ENCODE peak calls at places on chromosomes 2 and 18, in four cellular contexts. P is GM12878, S is HepG2, A is K562. I is an unnamed sample.

GRCh38 chr18:79584491-79585394 is 94.9 kb upstream of the CTDP1 start:
- DNase-seq in S (no peak), A (no peak), P (no peak), I (no peak)

GRCh38 chr18:46916551-46917107 is 678 bp downstream of the PIAS2 start:
- DNase-seq in P (no peak), A (no peak), S (peak; percentile 17), I (no peak)

GRCh38 chr2:98617149-98617548 is 8.8 kb downstream of the UNC50 start:
- DNase-seq in S (no peak), A (no peak), P (no peak), I (no peak)

GRCh38 chr18:43279015-43279758 is 1.9 kb upstream of the SYT4 start:
- DNase-seq in A (no peak), S (peak; percentile 31), P (no peak), I (peak; percentile 10)

GRCh38 chr2:34368304-34368703 is 769.2 kb upstream of the FAM98A start:
- DNase-seq in P (no peak), S (no peak), A (no peak), I (peak; percentile 12)

GRCh38 chr2:74516070-74516633 is 1.9 kb downstream of the TLX2 start:
- DNase-seq in A (no peak), P (no peak), S (no peak), I (peak; percentile 93)

GRCh38 chr2:132542953-132543569 is 126.5 kb downstream of the GPR39 start:
- DNase-seq in P (no peak), A (no peak), S (no peak), I (no peak)

GRCh38 chr2:15919716-15920444 is 20.5 kb upstream of the MYCN start:
- DNase-seq in A (no peak), S (no peak), P (no peak), I (no peak)

GRCh38 chr2:21787931-21788330 is 664.2 kb downstream of the TDRD15 start:
- DNase-seq in A (no peak), P (no peak), S (no peak), I (no peak)

GRCh38 chr2:195612515-195613495 is 44.2 kb upstream of the SLC39A10 start:
- DNase-seq in A (no peak), S (peak; percentile 57), P (no peak), I (peak; percentile 70)

GRCh38 chr2:154556146-154556545 is 142.3 kb upstream of the KCNJ3 start:
- DNase-seq in P (no peak), A (no peak), S (no peak), I (no peak)

GRCh38 chr2:169362346-169363026 is at the start of gene LRP2:
- DNase-seq in S (peak; percentile 15), A (peak; percentile 16), P (no peak), I (peak; percentile 45)

GRCh38 chr18:29712785-29713184 is 1329.8 kb downstream of the DSC3 start:
- DNase-seq in S (no peak), P (no peak), A (no peak), I (no peak)

GRCh38 chr18:56267334-56267733 is 371.1 kb downstream of the TXNL1 start:
- DNase-seq in A (no peak), P (no peak), S (no peak), I (no peak)

GRCh38 chr2:115400940-115401339 is 958.5 kb downstream of the DPP10 start:
- DNase-seq in S (no peak), P (no peak), A (no peak), I (no peak)

GRCh38 chr18:11052800-11053199 is 96.6 kb downstream of the PIEZO2 start:
- DNase-seq in A (no peak), S (no peak), P (no peak), I (no peak)

GRCh38 chr2:176385219-176385618 is 116.0 kb downstream of the MTX2 start:
- DNase-seq in A (no peak), P (no peak), S (no peak), I (no peak)

DNA sequence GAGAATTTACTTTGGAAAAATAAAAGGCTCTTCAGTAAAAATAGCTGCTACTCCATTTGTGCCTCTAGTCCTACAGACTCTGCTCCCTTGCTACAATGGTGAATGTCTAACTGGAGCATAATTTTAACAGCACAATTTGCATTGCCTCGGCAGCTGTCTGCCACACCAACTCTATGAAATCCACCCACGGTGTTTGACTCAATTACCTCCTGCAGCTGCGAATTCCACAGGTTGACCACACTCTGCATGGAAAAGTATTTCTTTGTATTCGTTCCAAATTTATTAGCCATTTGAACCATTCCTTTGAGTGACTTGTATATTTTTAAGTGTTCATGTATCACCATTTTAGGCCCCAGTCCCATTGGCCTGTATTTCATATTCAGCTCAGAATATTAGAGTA is 182.1 kb upstream of the CCDC68 start:
- DNase-seq in S (no peak), P (no peak), A (no peak), I (no peak)
- TF ChIP-seq TCF7 in S (no peak), P (no peak), A (no peak), I (no peak)

GRCh38 chr2:1509271-1509995 is 96.2 kb downstream of the TPO start:
- DNase-seq in S (no peak), A (no peak), P (no peak), I (no peak)
- TF ChIP-seq TCF7 in S (no peak), A (no peak), P (no peak), I (no peak)

GRCh38 chr2:160465406-160465805 is 28.2 kb downstream of the RBMS1 start:
- DNase-seq in S (no peak), A (no peak), P (no peak), I (no peak)
- TF ChIP-seq TCF7 in S (no peak), A (no peak), P (no peak), I (no peak)

GRCh38 chr18:61891874-61892273 is 933 bp downstream of the RNF152 start:
- DNase-seq in S (no peak), A (no peak), P (no peak), I (no peak)

GRCh38 chr18:61893304-61893970 is 630 bp upstream of the RNF152 start:
- DNase-seq in P (no peak), A (peak; percentile 39), S (no peak), I (peak; percentile 48)

GRCh38 chr18:61891271-61891670 is 1.5 kb downstream of the RNF152 start:
- DNase-seq in P (no peak), S (no peak), A (no peak), I (no peak)

GRCh38 chr18:61893971-61894750 is 1.4 kb upstream of the RNF152 start:
- DNase-seq in P (no peak), A (peak; percentile 83), S (peak; percentile 11), I (peak; percentile 82)

GRCh38 chr18:61892683-61893303 is at the start of gene RNF152:
- DNase-seq in S (no peak), A (no peak), P (no peak), I (peak; percentile 53)
- TF ChIP-seq TCF7 in S (no peak), A (no peak), P (no peak), I (no peak)

GRCh38 chr2:45699032-45699658 is 47.7 kb downstream of the PRKCE start:
- DNase-seq in P (no peak), A (no peak), S (no peak), I (no peak)
- TF ChIP-seq TCF7 in P (no peak), A (no peak), S (no peak), I (no peak)

GRCh38 chr2:239227111-239227581 is 173.7 kb downstream of the HDAC4 start:
- DNase-seq in S (no peak), P (no peak), A (no peak), I (no peak)
- TF ChIP-seq TCF7 in S (no peak), P (no peak), A (no peak), I (no peak)

DNA sequence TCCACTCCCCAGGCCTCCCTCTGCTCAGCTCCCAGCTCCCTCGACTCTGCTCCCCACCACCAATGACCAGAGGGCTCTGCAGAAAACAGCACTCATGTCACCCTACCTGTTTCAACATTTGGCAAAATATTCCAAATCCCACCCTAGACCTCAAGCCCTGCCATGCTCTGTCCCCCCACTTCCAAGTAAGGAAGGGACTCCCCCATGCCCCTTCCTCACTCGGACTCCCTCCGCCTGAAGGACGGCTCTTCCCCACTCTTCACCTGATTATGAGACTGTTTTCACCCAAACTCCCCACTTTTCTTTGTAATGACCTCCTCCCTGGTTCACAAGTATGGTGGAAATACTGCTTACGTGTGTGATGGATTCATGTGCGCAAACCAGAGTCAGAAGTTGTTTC is 208.4 kb downstream of the MGAT5 start:
- DNase-seq in P (no peak), S (no peak), A (no peak), I (no peak)
- TF ChIP-seq TCF7 in P (no peak), S (no peak), A (no peak), I (no peak)

GRCh38 chr2:68255736-68256450 is 3.6 kb upstream of the PPP3R1 start:
- DNase-seq in S (no peak), P (no peak), A (no peak), I (no peak)

GRCh38 chr2:68251855-68252406 is 401 bp downstream of the PPP3R1 start:
- DNase-seq in S (no peak), A (peak; percentile 72), P (no peak), I (peak; percentile 40)

GRCh38 chr2:68251187-68251854 is 1.0 kb downstream of the PPP3R1 start:
- DNase-seq in P (peak; percentile 64), A (peak; percentile 64), S (peak; percentile 84), I (peak; percentile 63)

GRCh38 chr2:68252407-68253210 is at the start of gene PPP3R1:
- DNase-seq in P (peak; percentile 85), S (peak; percentile 91), A (peak; percentile 89), I (peak; percentile 93)

GRCh38 chr2:68253211-68254068 is 1.1 kb upstream of the PPP3R1 start:
- DNase-seq in P (no peak), S (peak; percentile 24), A (no peak), I (no peak)
- TF ChIP-seq TCF7 in P (no peak), S (no peak), A (no peak), I (no peak)

GRCh38 chr2:102771114-102771513 is 9.3 kb downstream of the TMEM182 start:
- DNase-seq in S (no peak), P (no peak), A (no peak), I (no peak)

GRCh38 chr2:102768253-102768652 is 6.4 kb downstream of the TMEM182 start:
- DNase-seq in S (no peak), P (no peak), A (no peak), I (no peak)

GRCh38 chr2:102768892-102769291 is 7.1 kb downstream of the TMEM182 start:
- DNase-seq in P (no peak), A (no peak), S (no peak), I (no peak)

GRCh38 chr2:102772659-102773058 is 10.8 kb downstream of the TMEM182 start:
- DNase-seq in S (no peak), P (no peak), A (no peak), I (no peak)

GRCh38 chr2:102770506-102770905 is 8.7 kb downstream of the TMEM182 start:
- DNase-seq in S (no peak), P (no peak), A (no peak), I (no peak)
- TF ChIP-seq TCF7 in S (no peak), P (no peak), A (no peak), I (no peak)